ENCODE peak calls at places on chromosomes 16 and 17, in four cellular contexts. One of them, this sample, is unnamed.

GRCh38 chr17:33523577-33523981 is 230.5 kb upstream of the ASIC2 start:
- DNase-seq in lower leg skin: peak
- DNase-seq in A549: no peak
- DNase-seq in fibroblast of mammary gland: peak
- DNase-seq in this sample: no peak

GRCh38 chr17:49715717-49716279 is 8.0 kb upstream of the SLC35B1 start:
- DNase-seq in fibroblast of mammary gland: no peak
- DNase-seq in A549: no peak
- DNase-seq in lower leg skin: no peak
- DNase-seq in this sample: no peak

GRCh38 chr16:50295541-50296132 is 29.3 kb downstream of the ADCY7 start:
- DNase-seq in fibroblast of mammary gland: no peak
- DNase-seq in A549: no peak
- DNase-seq in lower leg skin: no peak
- DNase-seq in this sample: no peak

GRCh38 chr17:39623356-39623950 is 3.3 kb upstream of the PPP1R1B start:
- DNase-seq in fibroblast of mammary gland: peak
- DNase-seq in lower leg skin: peak
- DNase-seq in A549: peak
- DNase-seq in this sample: peak

GRCh38 chr17:30524847-30525246 is 47.6 kb downstream of the GOSR1 start:
- DNase-seq in fibroblast of mammary gland: no peak
- DNase-seq in A549: no peak
- DNase-seq in lower leg skin: no peak
- DNase-seq in this sample: no peak

GRCh38 chr16:24758373-24758772 is 28.9 kb downstream of the TNRC6A start:
- DNase-seq in fibroblast of mammary gland: no peak
- DNase-seq in lower leg skin: no peak
- DNase-seq in A549: no peak
- DNase-seq in this sample: no peak

GRCh38 chr16:88763502-88764053 is 21.4 kb downstream of the PIEZO1 start:
- DNase-seq in lower leg skin: no peak
- DNase-seq in A549: no peak
- DNase-seq in fibroblast of mammary gland: no peak
- DNase-seq in this sample: no peak

GRCh38 chr16:76796431-76796830 is 394.6 kb upstream of the MON1B start:
- DNase-seq in lower leg skin: no peak
- DNase-seq in A549: no peak
- DNase-seq in fibroblast of mammary gland: no peak
- DNase-seq in this sample: no peak

GRCh38 chr16:35174006-35174405 is 1714.6 kb downstream of the TP53TG3F start:
- DNase-seq in lower leg skin: no peak
- DNase-seq in A549: no peak
- DNase-seq in fibroblast of mammary gland: no peak
- DNase-seq in this sample: no peak

GRCh38 chr16:72884037-72884436 is 163.9 kb downstream of the ZFHX3 start:
- DNase-seq in A549: no peak
- DNase-seq in fibroblast of mammary gland: peak
- DNase-seq in lower leg skin: no peak
- DNase-seq in this sample: peak

GRCh38 chr16:83137326-83137770 is 510.6 kb downstream of the CDH13 start:
- DNase-seq in A549: peak
- DNase-seq in fibroblast of mammary gland: peak
- DNase-seq in lower leg skin: no peak
- DNase-seq in this sample: peak

GRCh38 chr16:3963886-3964685 is 83.6 kb upstream of the CREBBP start:
- DNase-seq in lower leg skin: no peak
- DNase-seq in A549: no peak
- DNase-seq in fibroblast of mammary gland: no peak
- DNase-seq in this sample: no peak

GRCh38 chr17:42512733-42513251 is 23.2 kb upstream of the NAGLU start:
- DNase-seq in A549: no peak
- DNase-seq in lower leg skin: no peak
- DNase-seq in fibroblast of mammary gland: no peak
- DNase-seq in this sample: no peak

GRCh38 chr16:87048038-87048743 is 269.0 kb downstream of the C16orf95 start:
- DNase-seq in lower leg skin: no peak
- DNase-seq in fibroblast of mammary gland: no peak
- DNase-seq in A549: no peak
- DNase-seq in this sample: no peak

GRCh38 chr17:10471853-10472252 is 2.5 kb upstream of the MYH4 start:
- DNase-seq in lower leg skin: no peak
- DNase-seq in A549: no peak
- DNase-seq in fibroblast of mammary gland: peak
- DNase-seq in this sample: peak

GRCh38 chr16:67441289-67441753 is 10.4 kb downstream of the HSD11B2 start:
- DNase-seq in fibroblast of mammary gland: no peak
- DNase-seq in A549: no peak
- DNase-seq in lower leg skin: peak
- DNase-seq in this sample: peak

GRCh38 chr16:35173295-35173694 is 1713.9 kb downstream of the TP53TG3F start:
- DNase-seq in A549: no peak
- DNase-seq in lower leg skin: no peak
- DNase-seq in fibroblast of mammary gland: no peak
- DNase-seq in this sample: no peak

GRCh38 chr17:69734656-69735055 is 320.2 kb downstream of the MAP2K6 start:
- DNase-seq in lower leg skin: no peak
- DNase-seq in fibroblast of mammary gland: no peak
- DNase-seq in A549: no peak
- DNase-seq in this sample: no peak

GRCh38 chr17:64036198-64036922 is 15.9 kb upstream of the ICAM2 start:
- DNase-seq in fibroblast of mammary gland: no peak
- DNase-seq in A549: peak
- DNase-seq in lower leg skin: peak
- DNase-seq in this sample: no peak

GRCh38 chr16:27374794-27375499 is 27.0 kb upstream of the IL21R start:
- DNase-seq in lower leg skin: peak
- DNase-seq in A549: peak
- DNase-seq in fibroblast of mammary gland: peak
- DNase-seq in this sample: peak

GRCh38 chr17:78349831-78350631 is 9.8 kb downstream of the SOCS3 start:
- DNase-seq in A549: no peak
- DNase-seq in lower leg skin: no peak
- DNase-seq in fibroblast of mammary gland: no peak
- DNase-seq in this sample: no peak

GRCh38 chr17:34616148-34616547 is 36.8 kb downstream of the TMEM132E start:
- DNase-seq in fibroblast of mammary gland: no peak
- DNase-seq in A549: no peak
- DNase-seq in lower leg skin: no peak
- DNase-seq in this sample: no peak

GRCh38 chr16:57999971-58000705 is at the start of gene ZNF319:
- DNase-seq in A549: no peak
- DNase-seq in fibroblast of mammary gland: no peak
- DNase-seq in lower leg skin: no peak
- DNase-seq in this sample: no peak

GRCh38 chr17:28042657-28042720 is at the start of gene NLK:
- DNase-seq in A549: no peak
- DNase-seq in lower leg skin: no peak
- DNase-seq in fibroblast of mammary gland: no peak
- DNase-seq in this sample: no peak

GRCh38 chr16:85173077-85173980 is 61.1 kb upstream of the CIBAR2 start:
- DNase-seq in lower leg skin: no peak
- DNase-seq in A549: peak
- DNase-seq in fibroblast of mammary gland: peak
- DNase-seq in this sample: peak

DNA sequence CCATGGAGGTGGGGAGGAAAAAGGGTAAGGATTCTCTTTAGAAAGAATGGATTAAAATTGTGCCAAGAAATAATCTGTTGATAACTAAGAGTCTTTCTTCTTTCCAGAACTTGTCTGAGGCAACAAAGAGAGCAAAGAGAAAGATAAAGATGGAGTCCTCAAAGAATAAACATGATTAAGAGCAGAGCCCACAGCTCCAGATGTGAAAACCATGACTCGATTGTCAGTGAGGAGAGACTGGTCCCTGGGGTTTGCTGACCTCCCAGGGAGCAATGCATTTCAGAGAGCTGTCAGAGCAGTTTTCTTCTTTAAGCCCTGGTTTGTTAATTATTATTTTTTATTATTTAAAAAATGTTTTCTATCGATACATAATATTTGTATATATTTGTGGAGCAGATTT is 74.6 kb downstream of the TMEM100 start:
- DNase-seq in fibroblast of mammary gland: peak
- DNase-seq in lower leg skin: no peak
- DNase-seq in A549: no peak
- DNase-seq in this sample: no peak
- TF ChIP-seq CTCF in fibroblast of mammary gland: no peak
- TF ChIP-seq CTCF in lower leg skin: no peak
- TF ChIP-seq CTCF in A549: no peak
- TF ChIP-seq CTCF in this sample: no peak

DNA sequence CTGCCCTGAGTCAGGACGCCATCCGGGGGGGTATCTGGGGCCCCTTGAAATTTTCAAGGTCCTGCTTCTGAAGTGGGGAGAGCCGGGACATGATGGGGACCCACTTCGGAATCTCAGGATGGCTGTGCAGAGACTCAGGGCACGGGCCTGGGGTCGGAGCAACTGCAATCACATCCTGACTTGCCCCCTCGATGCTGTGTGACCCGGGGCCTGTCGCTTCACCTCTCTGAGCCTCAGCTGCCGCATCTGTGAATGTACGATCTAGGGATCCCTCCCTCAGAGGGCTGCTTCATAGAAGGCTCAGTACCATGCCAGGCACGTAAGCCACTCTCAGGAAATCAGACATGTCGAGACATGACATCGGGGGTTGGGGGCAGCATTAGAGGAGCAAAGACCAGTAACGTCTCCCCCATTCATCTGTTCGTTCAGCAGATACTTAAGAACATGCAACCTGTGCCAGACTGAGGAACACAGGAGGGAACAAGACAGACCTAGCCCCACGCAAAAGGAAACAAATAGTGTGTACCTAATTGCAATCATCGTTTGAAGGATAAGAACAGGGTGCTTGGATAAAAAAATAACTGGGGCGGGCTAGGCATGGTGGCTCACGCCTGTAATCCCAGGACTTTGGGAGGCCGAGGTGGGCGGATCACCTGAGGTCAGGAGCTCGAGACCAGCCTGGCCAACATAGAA is 229.6 kb downstream of the PARN start:
- DNase-seq in lower leg skin: no peak
- DNase-seq in A549: no peak
- DNase-seq in fibroblast of mammary gland: no peak
- DNase-seq in this sample: no peak
- TF ChIP-seq CTCF in lower leg skin: no peak
- TF ChIP-seq CTCF in A549: no peak
- TF ChIP-seq CTCF in fibroblast of mammary gland: no peak
- TF ChIP-seq CTCF in this sample: no peak

GRCh38 chr16:29842732-29843346 is 20.2 kb downstream of the CDIPT start:
- DNase-seq in fibroblast of mammary gland: no peak
- DNase-seq in A549: no peak
- DNase-seq in lower leg skin: no peak
- DNase-seq in this sample: no peak
- TF ChIP-seq CTCF in fibroblast of mammary gland: peak
- TF ChIP-seq CTCF in A549: no peak
- TF ChIP-seq CTCF in lower leg skin: no peak
- TF ChIP-seq CTCF in this sample: no peak

GRCh38 chr16:75097191-75097761 is 19.3 kb downstream of the LDHD start:
- DNase-seq in fibroblast of mammary gland: no peak
- DNase-seq in A549: no peak
- DNase-seq in lower leg skin: no peak
- DNase-seq in this sample: no peak

GRCh38 chr16:75102595-75102994 is 14.0 kb downstream of the LDHD start:
- DNase-seq in A549: no peak
- DNase-seq in fibroblast of mammary gland: no peak
- DNase-seq in lower leg skin: no peak
- DNase-seq in this sample: no peak

GRCh38 chr16:75099075-75099667 is 17.4 kb downstream of the LDHD start:
- DNase-seq in lower leg skin: no peak
- DNase-seq in A549: no peak
- DNase-seq in fibroblast of mammary gland: no peak
- DNase-seq in this sample: no peak

GRCh38 chr16:75097941-75098897 is 18.4 kb downstream of the LDHD start:
- DNase-seq in A549: no peak
- DNase-seq in lower leg skin: no peak
- DNase-seq in fibroblast of mammary gland: no peak
- DNase-seq in this sample: no peak

DNA sequence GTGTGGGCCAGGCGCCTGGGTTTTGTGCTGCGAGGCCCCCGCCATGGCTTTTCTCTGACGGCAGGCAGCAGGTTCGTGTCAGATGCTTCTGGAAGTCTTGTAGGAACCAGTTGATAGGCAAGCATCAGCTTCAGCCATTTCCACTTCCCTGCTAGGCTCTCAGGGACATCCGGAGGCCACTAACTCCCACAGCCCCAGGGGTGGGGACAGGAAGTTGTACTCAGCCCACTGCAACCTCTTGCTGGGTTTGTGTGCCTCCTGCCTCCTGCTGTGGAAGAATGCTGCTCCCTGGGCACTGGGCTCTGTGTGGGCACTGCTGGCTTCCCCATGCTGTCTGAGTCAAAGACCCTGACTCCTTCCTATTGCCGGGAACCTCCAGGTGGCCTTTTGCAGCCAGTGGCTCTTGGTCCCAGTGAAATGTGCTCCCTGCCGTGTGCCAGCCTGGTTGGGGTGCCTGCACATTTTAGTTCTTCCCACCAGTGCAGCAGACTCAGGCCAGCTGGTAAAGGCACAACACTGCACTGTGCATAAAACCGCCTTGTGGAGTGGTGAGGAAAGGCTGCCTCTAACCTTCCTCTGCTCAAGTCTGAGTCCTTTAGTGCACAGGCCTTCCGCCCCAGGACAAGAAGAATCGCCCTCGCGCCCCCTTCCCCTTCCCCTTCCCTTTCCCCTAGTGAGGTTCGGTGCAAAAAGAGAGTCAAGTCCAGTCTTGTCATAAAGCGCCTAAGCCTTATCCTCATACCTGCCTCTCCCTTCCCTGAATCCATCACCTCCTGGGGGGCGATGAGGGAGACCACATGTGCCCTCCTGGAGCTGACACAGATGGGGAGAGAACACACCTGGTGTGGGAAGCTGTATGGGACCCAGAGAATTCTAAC is 16.6 kb downstream of the LDHD start:
- DNase-seq in A549: no peak
- DNase-seq in lower leg skin: no peak
- DNase-seq in fibroblast of mammary gland: no peak
- DNase-seq in this sample: no peak
- TF ChIP-seq CTCF in A549: no peak
- TF ChIP-seq CTCF in lower leg skin: no peak
- TF ChIP-seq CTCF in fibroblast of mammary gland: no peak
- TF ChIP-seq CTCF in this sample: no peak